ENCODE peak calls at places on chromosomes 16 and 17, in four cellular contexts. V is fibroblast of villous mesenchyme, T is left ventricle myocardium inferior, A is dorsolateral prefrontal cortex. R is an unnamed sample.

GRCh38 chr17:11384131-11384530 is 143.1 kb downstream of the SHISA6 start:
- DNase-seq in V (no peak), T (no peak), A (no peak), R (no peak)

GRCh38 chr17:21354796-21355385 is 21.3 kb upstream of the KCNJ12 start:
- DNase-seq in V (no peak), T (no peak), A (peak), R (no peak)

GRCh38 chr17:796609-797008 is 14.5 kb downstream of the MRM3 start:
- DNase-seq in V (no peak), T (no peak), A (peak), R (no peak)

GRCh38 chr17:61392679-61393078 is 7.0 kb upstream of the TBX2 start:
- DNase-seq in V (no peak), T (no peak), A (no peak), R (no peak)

GRCh38 chr16:30966033-30966619 is 8.6 kb downstream of the SETD1A start:
- DNase-seq in V (no peak), T (no peak), A (no peak), R (no peak)

GRCh38 chr16:13935408-13935807 is 15.5 kb downstream of the ERCC4 start:
- DNase-seq in V (no peak), T (no peak), A (no peak), R (no peak)

GRCh38 chr17:36088559-36089376 is 1.2 kb downstream of the CCL3 start:
- DNase-seq in V (no peak), T (no peak), A (no peak), R (no peak)

GRCh38 chr17:16027708-16028584 is 28.3 kb downstream of the TTC19 start:
- DNase-seq in V (peak), T (no peak), A (no peak), R (peak)

GRCh38 chr17:22469101-22469880 is 777.0 kb downstream of the KCNJ18 start:
- DNase-seq in V (no peak), T (no peak), A (no peak), R (no peak)

GRCh38 chr16:89104930-89105571 is 11.4 kb downstream of the ACSF3 start:
- DNase-seq in V (no peak), T (no peak), A (peak), R (no peak)

GRCh38 chr16:73166972-73167550 is 119.1 kb upstream of the ZFHX3 start:
- DNase-seq in V (no peak), T (no peak), A (no peak), R (no peak)

GRCh38 chr16:28984619-28985135 is at the start of gene LAT:
- DNase-seq in V (no peak), T (no peak), A (no peak), R (no peak)

GRCh38 chr17:14513835-14514234 is 213.0 kb downstream of the HS3ST3B1 start:
- DNase-seq in V (no peak), T (no peak), A (no peak), R (no peak)

GRCh38 chr17:50559674-50560184 is 786 bp upstream of the CACNA1G start:
- DNase-seq in V (peak), T (peak), A (peak), R (no peak)

GRCh38 chr17:58344047-58344790 is 7.8 kb downstream of the SUPT4H1 start:
- DNase-seq in V (no peak), T (no peak), A (no peak), R (no peak)

GRCh38 chr17:77503293-77503655 is 362.5 kb downstream of the SEC14L1 start:
- DNase-seq in V (no peak), T (no peak), A (no peak), R (no peak)

GRCh38 chr17:73986641-73987177 is 216.8 kb upstream of the RPL38 start:
- DNase-seq in V (no peak), T (no peak), A (peak), R (no peak)

GRCh38 chr16:290015-290680 is 7.2 kb downstream of the PDIA2 start:
- DNase-seq in V (no peak), T (no peak), A (no peak), R (no peak)

GRCh38 chr16:2745116-2745890 is 7.1 kb upstream of the SRRM2 start:
- DNase-seq in V (no peak), T (no peak), A (no peak), R (no peak)

GRCh38 chr17:32483451-32484019 is 3.3 kb upstream of the CDK5R1 start:
- DNase-seq in V (peak), T (peak), A (no peak), R (peak)

GRCh38 chr17:51751072-51751471 is 407.4 kb downstream of the CA10 start:
- DNase-seq in V (no peak), T (no peak), A (no peak), R (no peak)

R was measured in gastrocnemius medialis.